ENCODE peak calls at places on chromosomes 3 and 15, in five cellular contexts. H is choroid plexus epithelial cell, O is foreskin fibroblast, X is body of pancreas, A is GM12865. G is an unnamed sample.

GRCh38 chr3:8739757-8740508 is 6.3 kb downstream of the CAV3 start:
- DNase-seq in H (peak), O (peak), X (no peak), A (peak), G (peak)

GRCh38 chr3:193605876-193606275 is 12.9 kb downstream of the OPA1 start:
- DNase-seq in H (peak), X (peak), O (peak), A (peak), G (peak)

GRCh38 chr3:14371573-14372474 is 30.6 kb upstream of the SLC6A6 start:
- DNase-seq in H (peak), O (peak), X (peak), A (peak), G (peak)

GRCh38 chr15:54481819-54482218 is 503.6 kb downstream of the UNC13C start:
- DNase-seq in A (peak), H (no peak), O (no peak), X (no peak), G (no peak)

GRCh38 chr3:127411083-127411727 is 123.4 kb upstream of the PRR20G start:
- DNase-seq in A (no peak), X (no peak), O (no peak), H (no peak), G (no peak)

GRCh38 chr15:99433757-99434211 is 132.0 kb upstream of the MEF2A start:
- DNase-seq in X (no peak), H (no peak), A (no peak), O (no peak), G (no peak)

GRCh38 chr15:67882487-67883227 is 42.8 kb upstream of the RNU6-1 start:
- DNase-seq in A (peak), H (peak), X (no peak), O (no peak), G (no peak)

GRCh38 chr15:101252836-101253235 is 988 bp upstream of the CHSY1 start:
- DNase-seq in X (no peak), A (peak), H (no peak), O (no peak), G (no peak)

GRCh38 chr3:124620600-124621063 is 109.6 kb upstream of the UMPS start:
- DNase-seq in H (peak), O (peak), A (peak), X (peak), G (peak)

GRCh38 chr3:189337672-189338071 is 165.9 kb downstream of the TPRG1 start:
- DNase-seq in A (no peak), H (no peak), X (no peak), O (no peak), G (no peak)
- TF ChIP-seq CTCF in A (no peak), H (no peak), X (no peak), O (no peak), G (no peak)

DNA sequence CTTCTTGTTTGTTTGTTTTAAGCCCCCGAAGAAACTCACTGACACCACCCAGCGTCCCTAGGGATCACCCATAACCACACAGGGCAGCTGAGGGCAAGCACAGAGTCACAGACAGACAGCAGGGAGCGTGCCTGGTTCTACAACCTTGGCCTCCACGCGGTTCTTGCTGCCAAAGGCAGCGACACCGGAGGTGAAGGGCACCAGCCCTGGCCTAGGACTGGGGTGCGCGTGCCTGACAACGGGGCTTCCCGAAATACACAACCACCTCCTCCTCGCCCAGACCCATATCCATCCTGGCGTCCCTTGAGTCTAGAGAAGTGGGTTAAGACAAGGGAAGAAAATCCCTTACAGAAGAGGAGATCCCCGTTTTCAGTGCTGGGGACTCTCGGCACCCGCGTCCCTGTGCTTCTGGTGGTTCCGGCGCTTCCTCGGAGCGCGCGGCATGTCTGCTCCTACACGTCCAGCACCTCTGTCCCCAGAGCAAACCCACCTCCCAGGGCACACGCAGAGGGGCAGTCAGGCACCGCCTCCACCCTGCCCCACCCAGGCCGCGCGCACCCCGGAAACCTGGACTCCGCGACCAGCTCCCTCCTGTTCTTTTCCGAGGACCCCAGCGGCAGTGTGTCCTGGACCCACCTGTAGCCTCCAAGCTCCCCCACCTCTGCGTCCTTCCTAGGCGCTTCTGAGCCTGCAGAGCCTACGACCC is 911 bp downstream of the RFTN1 start:
- DNase-seq in X (peak), O (peak), A (peak), H (no peak), G (no peak)
- TF ChIP-seq CTCF in X (no peak), O (no peak), A (no peak), H (no peak), G (no peak)

GRCh38 chr3:71010731-71011455 is 572.6 kb downstream of the FOXP1 start:
- DNase-seq in O (no peak), A (peak), X (no peak), H (no peak), G (no peak)
- TF ChIP-seq CTCF in O (no peak), A (no peak), X (no peak), H (no peak), G (no peak)

DNA sequence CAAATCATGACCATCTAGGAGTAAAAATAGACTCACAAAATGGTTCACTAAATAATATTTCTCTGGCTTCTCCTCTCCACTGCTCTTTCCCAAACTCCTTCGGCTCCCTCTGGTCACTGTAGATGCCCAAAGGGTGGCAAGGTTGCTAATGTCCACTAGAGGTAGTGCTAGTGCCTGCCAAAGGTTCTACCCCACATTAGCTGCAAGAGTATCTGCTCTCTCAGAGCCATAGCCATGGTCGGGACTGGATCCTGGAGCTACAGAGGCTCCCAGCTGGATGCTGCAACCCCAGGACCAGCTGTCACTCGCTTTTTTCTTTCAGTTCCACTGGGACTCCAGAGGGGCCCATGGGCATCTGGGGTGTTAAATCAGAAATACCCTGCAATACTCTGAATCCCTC is 8.5 kb downstream of the HTR3D start:
- DNase-seq in A (peak), X (peak), H (peak), O (peak), G (peak)
- TF ChIP-seq CTCF in A (no peak), X (peak), H (peak), O (peak), G (peak)

GRCh38 chr3:10286596-10287295 is 6.0 kb downstream of the GHRL start:
- DNase-seq in X (peak), H (peak), A (peak), O (peak), G (peak)
- TF ChIP-seq CTCF in X (peak), H (peak), A (peak), O (peak), G (peak)